ENCODE peak calls at places on chromosomes 1 and 21, in seven cellular contexts. H is mesenchymal stem cell, W is neural progenitor cell, T is mammary epithelial cell, B is kidney, R is HCT116, M is K562. K is an unnamed sample.

GRCh38 chr1:116165572-116165971 is 54.4 kb downstream of the MAB21L3 start:
- DNase-seq in W (no peak), B (no peak), M (no peak), T (no peak), R (no peak), H (no peak), K (no peak)

GRCh38 chr1:246532519-246532918 is 25.4 kb upstream of the SMYD3 start:
- DNase-seq in H (no peak), R (no peak), M (no peak), T (no peak), B (no peak), W (no peak), K (no peak)

GRCh38 chr1:223347583-223347982 is 16.4 kb downstream of the SUSD4 start:
- DNase-seq in B (no peak), M (no peak), T (no peak), R (no peak), H (no peak), W (no peak), K (no peak)

GRCh38 chr1:26887125-26887524 is 3.0 kb downstream of the GPN2 start:
- DNase-seq in H (peak; percentile 67), T (no peak), M (peak; percentile 43), R (no peak), B (peak; percentile 2), W (peak; percentile 51), K (peak; percentile 60)

GRCh38 chr1:3310718-3311400 is 143.6 kb upstream of the ARHGEF16 start:
- DNase-seq in B (no peak), T (no peak), H (no peak), W (peak; percentile 41), M (no peak), R (no peak), K (no peak)

GRCh38 chr21:40586575-40586974 is 260.4 kb downstream of the DSCAM start:
- DNase-seq in R (no peak), B (no peak), H (no peak), W (no peak), T (no peak), M (no peak), K (no peak)

GRCh38 chr1:111743679-111744101 is 4.5 kb upstream of the INKA2 start:
- DNase-seq in H (peak; percentile 84), R (no peak), B (no peak), M (peak; percentile 46), W (no peak), T (no peak), K (peak; percentile 61)

GRCh38 chr21:35906587-35906986 is 153.7 kb downstream of the SETD4 start:
- DNase-seq in T (no peak), W (no peak), H (no peak), R (no peak), M (no peak), B (no peak), K (no peak)

GRCh38 chr1:14500041-14500440 is 98.4 kb upstream of the KAZN start:
- DNase-seq in R (no peak), T (no peak), B (no peak), M (no peak), W (no peak), H (no peak), K (no peak)

GRCh38 chr1:201009967-201010645 is 13.4 kb downstream of the KIF21B start:
- DNase-seq in B (peak; percentile 57), R (no peak), M (no peak), H (no peak), T (no peak), W (peak; percentile 85), K (no peak)

GRCh38 chr1:212752934-212753497 is 38.6 kb downstream of the NSL1 start:
- DNase-seq in T (no peak), M (no peak), B (no peak), R (no peak), W (no peak), H (peak; percentile 62), K (no peak)

GRCh38 chr1:208047975-208048374 is 137.1 kb upstream of the CD34 start:
- DNase-seq in W (no peak), M (no peak), T (no peak), H (no peak), R (no peak), B (no peak), K (no peak)

GRCh38 chr1:211613108-211613947 is 34.4 kb upstream of the SLC30A1 start:
- DNase-seq in H (peak; percentile 96), R (no peak), B (no peak), M (peak; percentile 98), W (no peak), T (peak; percentile 90), K (peak; percentile 79)

GRCh38 chr1:26413031-26413430 is 2.4 kb downstream of the LIN28A start:
- DNase-seq in B (no peak), W (peak; percentile 50), T (no peak), R (no peak), H (no peak), M (no peak), K (no peak)

GRCh38 chr1:237713886-237714285 is 176.8 kb downstream of the ZP4 start:
- DNase-seq in W (no peak), T (no peak), B (no peak), H (peak; percentile 2), R (no peak), M (no peak), K (no peak)

GRCh38 chr21:45630066-45630694 is 13.3 kb upstream of the PCBP3 start:
- DNase-seq in T (no peak), M (no peak), W (no peak), H (no peak), B (no peak), R (no peak), K (no peak)

GRCh38 chr21:40215941-40216340 is 348.7 kb downstream of the PCP4 start:
- DNase-seq in W (no peak), B (no peak), R (no peak), T (peak; percentile 83), H (no peak), M (no peak), K (no peak)

GRCh38 chr1:109714661-109715372 is 2.8 kb downstream of the GSTM5 start:
- DNase-seq in W (no peak), T (no peak), H (no peak), B (no peak), M (no peak), R (no peak), K (no peak)

DNA sequence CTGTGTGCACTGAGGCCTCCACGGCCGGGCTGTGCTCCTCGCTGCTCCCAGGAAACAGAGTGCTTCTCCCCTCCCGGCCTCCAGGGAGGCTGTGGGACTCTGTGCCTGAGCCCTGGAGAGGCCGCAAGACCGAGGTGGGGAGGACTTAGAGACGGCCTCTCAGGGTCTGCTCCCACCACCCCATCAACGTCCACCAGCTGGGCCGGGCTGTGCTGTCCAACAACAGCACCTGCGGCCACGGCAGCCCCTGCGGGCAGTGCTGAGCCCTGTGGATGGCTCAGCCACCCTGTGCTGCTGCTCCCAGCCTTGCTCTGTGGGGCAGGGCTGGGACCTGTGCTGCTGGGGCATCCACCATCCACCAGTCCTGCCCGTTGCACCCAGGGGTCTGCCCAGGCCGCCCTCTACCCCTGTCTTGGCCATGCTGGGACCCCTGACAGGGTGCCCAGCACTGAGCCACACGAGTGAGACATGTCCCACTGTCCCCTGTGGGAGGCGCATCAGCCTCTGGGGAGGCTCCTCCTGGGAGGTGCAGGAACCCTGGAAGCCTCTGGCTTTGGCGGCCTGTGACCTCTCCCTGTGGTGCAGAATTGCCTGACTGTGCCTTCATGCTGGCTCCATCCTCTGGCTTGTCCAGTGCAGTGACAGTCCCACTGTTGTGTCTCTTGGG is 31.2 kb upstream of the LRRC3 start:
- DNase-seq in M (no peak), H (no peak), T (no peak), B (peak; percentile 59), W (no peak), R (no peak), K (no peak)
- H3K9ac ChIP-seq in M (no peak overlapping the region), H (no peak overlapping the region), T (no peak overlapping the region), B (no peak overlapping the region), W (no peak overlapping the region), R (peak overlapping the region; percentile 95), K (no peak overlapping the region)

GRCh38 chr1:215151841-215152240 is 69.3 kb downstream of the KCNK2 start:
- DNase-seq in R (no peak), H (no peak), M (no peak), B (no peak), W (peak; percentile 6), T (no peak), K (no peak)

GRCh38 chr1:215141460-215141859 is 58.9 kb downstream of the KCNK2 start:
- DNase-seq in W (no peak), H (no peak), B (no peak), M (no peak), R (no peak), T (no peak), K (no peak)

GRCh38 chr1:215147024-215147423 is 64.5 kb downstream of the KCNK2 start:
- DNase-seq in R (no peak), B (no peak), M (no peak), W (no peak), H (no peak), T (no peak), K (no peak)

GRCh38 chr1:215143497-215143896 is 61.0 kb downstream of the KCNK2 start:
- DNase-seq in H (no peak), B (no peak), R (no peak), T (no peak), M (no peak), W (peak; percentile 41), K (no peak)

DNA sequence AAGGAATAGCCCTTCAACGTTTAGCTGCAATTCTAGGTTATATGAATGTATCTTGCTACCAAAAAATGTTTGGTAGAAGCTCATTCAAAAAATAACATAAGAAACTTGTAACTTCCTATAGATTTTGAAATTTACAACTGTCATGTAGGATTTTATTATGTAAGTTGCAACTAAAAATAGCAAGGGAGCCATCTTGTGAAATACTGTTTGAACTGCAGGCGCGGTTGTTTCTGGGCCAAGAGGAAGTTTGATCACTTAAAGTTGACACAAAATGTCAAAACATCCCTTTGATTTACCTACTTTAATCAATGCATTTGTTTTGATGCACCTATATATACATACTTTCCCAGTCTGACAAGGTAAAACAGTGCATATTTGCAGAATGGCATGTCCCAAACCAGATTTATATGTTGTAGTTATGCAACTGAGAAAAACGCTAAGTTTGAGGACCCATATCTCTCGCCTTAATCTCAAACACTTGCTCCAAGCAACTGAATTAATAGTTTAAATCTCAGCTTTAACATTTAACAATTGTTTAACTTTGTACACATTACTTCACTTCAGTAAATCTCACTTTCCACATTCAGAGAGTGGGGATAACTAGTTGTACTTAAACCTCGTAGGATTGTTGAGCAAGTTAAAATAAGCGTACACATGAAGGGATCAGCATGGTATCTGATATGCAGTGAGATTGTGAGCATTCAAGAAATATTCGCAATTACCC is 63.9 kb downstream of the KCNK2 start:
- DNase-seq in R (peak; percentile 21), T (peak; percentile 10), M (peak; percentile 3), H (peak; percentile 39), B (no peak), W (peak; percentile 35), K (peak; percentile 54)
- H3K9ac ChIP-seq in R (no peak overlapping the region), T (no peak overlapping the region), M (no peak overlapping the region), H (peak overlapping the region; percentile 45), B (no peak overlapping the region), W (no peak overlapping the region), K (no peak overlapping the region)

GRCh38 chr1:169059391-169059790 is 47.1 kb upstream of the ATP1B1 start:
- DNase-seq in M (no peak), H (no peak), W (no peak), T (no peak), R (no peak), B (no peak), K (no peak)
- H3K9ac ChIP-seq in M (no peak overlapping the region), H (no peak overlapping the region), W (no peak overlapping the region), T (no peak overlapping the region), R (no peak overlapping the region), B (no peak overlapping the region), K (no peak overlapping the region)

DNA sequence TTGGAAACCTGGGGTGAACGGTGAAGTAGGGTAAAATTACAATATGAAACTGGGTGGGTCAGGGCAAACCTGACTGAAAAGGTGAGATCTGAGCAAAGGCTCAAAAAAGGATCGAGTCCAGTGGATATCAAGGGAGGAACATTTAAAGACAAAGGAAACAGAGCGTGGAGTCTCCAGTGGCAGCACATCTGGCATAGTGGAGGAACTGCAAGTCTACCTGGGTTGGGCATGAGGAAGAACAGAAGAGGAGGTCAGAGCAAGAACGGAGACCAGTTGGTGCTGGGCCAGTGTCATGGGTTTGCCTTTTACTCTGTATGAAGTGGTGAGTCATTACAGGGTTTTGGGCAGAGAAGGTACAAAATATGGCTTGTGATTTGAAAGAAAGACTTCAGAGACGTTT is 163.7 kb downstream of the NTPCR start:
- DNase-seq in H (peak; percentile 66), R (peak; percentile 29), M (peak; percentile 7), W (no peak), T (peak; percentile 69), B (no peak), K (no peak)
- H3K9ac ChIP-seq in H (peak overlapping the region; percentile 90), R (peak overlapping the region; percentile 66), M (no peak overlapping the region), W (no peak overlapping the region), T (peak overlapping the region; percentile 98), B (no peak overlapping the region), K (no peak overlapping the region)

K was measured in trophoblast cell.